ENCODE peak calls at places on chromosomes 16 and 17, in seven cellular contexts. One of them, this sample, is unnamed.

GRCh38 chr16:57138281-57138935 is 46.0 kb downstream of the CPNE2 start:
- DNase-seq in GM12878: no peak
- DNase-seq in K562: no peak
- DNase-seq in H1: no peak
- DNase-seq in WTC11: no peak
- DNase-seq in HepG2: no peak
- DNase-seq in NB4: no peak
- DNase-seq in this sample: no peak

GRCh38 chr17:27345141-27345904 is 51.4 kb downstream of the WSB1 start:
- DNase-seq in K562: peak; percentile 84
- DNase-seq in WTC11: peak; percentile 72
- DNase-seq in HepG2: no peak
- DNase-seq in H1: peak; percentile 74
- DNase-seq in GM12878: no peak
- DNase-seq in NB4: no peak
- DNase-seq in this sample: no peak

GRCh38 chr17:14604920-14605599 is 304.2 kb downstream of the HS3ST3B1 start:
- DNase-seq in K562: no peak
- DNase-seq in WTC11: no peak
- DNase-seq in HepG2: no peak
- DNase-seq in GM12878: no peak
- DNase-seq in NB4: peak; percentile 98
- DNase-seq in H1: no peak
- DNase-seq in this sample: no peak

GRCh38 chr17:62968445-62968923 is 2.4 kb downstream of the TANC2 start:
- DNase-seq in NB4: peak; percentile 86
- DNase-seq in WTC11: peak; percentile 29
- DNase-seq in H1: no peak
- DNase-seq in HepG2: peak; percentile 83
- DNase-seq in K562: peak; percentile 88
- DNase-seq in GM12878: peak; percentile 24
- DNase-seq in this sample: peak; percentile 83

GRCh38 chr16:87266846-87267245 is 50.3 kb downstream of the C16orf95 start:
- DNase-seq in WTC11: no peak
- DNase-seq in K562: no peak
- DNase-seq in GM12878: no peak
- DNase-seq in HepG2: no peak
- DNase-seq in H1: no peak
- DNase-seq in NB4: no peak
- DNase-seq in this sample: no peak

GRCh38 chr16:30395992-30396560 is 856 bp downstream of the ZNF48 start:
- DNase-seq in NB4: peak; percentile 72
- DNase-seq in HepG2: no peak
- DNase-seq in GM12878: no peak
- DNase-seq in K562: peak; percentile 62
- DNase-seq in WTC11: no peak
- DNase-seq in H1: no peak
- DNase-seq in this sample: no peak

GRCh38 chr17:10243905-10244844 is 45.8 kb upstream of the GAS7 start:
- DNase-seq in HepG2: no peak
- DNase-seq in NB4: peak; percentile 24
- DNase-seq in H1: no peak
- DNase-seq in K562: no peak
- DNase-seq in WTC11: no peak
- DNase-seq in GM12878: no peak
- DNase-seq in this sample: no peak

GRCh38 chr16:84795338-84796053 is 24.3 kb upstream of the CRISPLD2 start:
- DNase-seq in K562: no peak
- DNase-seq in GM12878: no peak
- DNase-seq in NB4: no peak
- DNase-seq in WTC11: no peak
- DNase-seq in H1: no peak
- DNase-seq in HepG2: no peak
- DNase-seq in this sample: no peak

GRCh38 chr17:59620518-59621259 is 994 bp downstream of the CLTC start:
- DNase-seq in NB4: peak; percentile 74
- DNase-seq in GM12878: no peak
- DNase-seq in K562: peak; percentile 79
- DNase-seq in HepG2: peak; percentile 49
- DNase-seq in H1: no peak
- DNase-seq in WTC11: peak; percentile 18
- DNase-seq in this sample: peak; percentile 16

GRCh38 chr16:83762141-83763024 is 45.4 kb upstream of the HSBP1 start:
- DNase-seq in WTC11: no peak
- DNase-seq in HepG2: no peak
- DNase-seq in NB4: no peak
- DNase-seq in GM12878: no peak
- DNase-seq in K562: no peak
- DNase-seq in H1: no peak
- DNase-seq in this sample: no peak

GRCh38 chr17:55421179-55421934 is at the start of gene MMD:
- DNase-seq in WTC11: peak; percentile 32
- DNase-seq in NB4: no peak
- DNase-seq in K562: peak; percentile 41
- DNase-seq in HepG2: no peak
- DNase-seq in GM12878: no peak
- DNase-seq in H1: peak; percentile 83
- DNase-seq in this sample: no peak

GRCh38 chr16:86424413-86424812 is 85.9 kb upstream of the FOXF1 start:
- DNase-seq in WTC11: no peak
- DNase-seq in H1: no peak
- DNase-seq in HepG2: no peak
- DNase-seq in K562: no peak
- DNase-seq in NB4: no peak
- DNase-seq in GM12878: no peak
- DNase-seq in this sample: no peak

GRCh38 chr16:2691491-2692248 is 9.3 kb downstream of the KCTD5 start:
- DNase-seq in WTC11: no peak
- DNase-seq in NB4: no peak
- DNase-seq in H1: no peak
- DNase-seq in K562: no peak
- DNase-seq in HepG2: no peak
- DNase-seq in GM12878: no peak
- DNase-seq in this sample: no peak

GRCh38 chr17:48139948-48140347 is 32.4 kb downstream of the SNX11 start:
- DNase-seq in GM12878: no peak
- DNase-seq in K562: no peak
- DNase-seq in WTC11: no peak
- DNase-seq in NB4: peak; percentile 73
- DNase-seq in H1: no peak
- DNase-seq in HepG2: no peak
- DNase-seq in this sample: no peak

GRCh38 chr17:15440347-15440746 is 27.1 kb downstream of the CDRT4 start:
- DNase-seq in K562: peak; percentile 9
- DNase-seq in H1: no peak
- DNase-seq in NB4: peak; percentile 16
- DNase-seq in HepG2: no peak
- DNase-seq in GM12878: no peak
- DNase-seq in WTC11: no peak
- DNase-seq in this sample: no peak

GRCh38 chr17:34312080-34312479 is 7.2 kb upstream of the CCL8 start:
- DNase-seq in H1: no peak
- DNase-seq in WTC11: no peak
- DNase-seq in K562: no peak
- DNase-seq in GM12878: no peak
- DNase-seq in HepG2: no peak
- DNase-seq in NB4: no peak
- DNase-seq in this sample: no peak

GRCh38 chr17:71232801-71233559 is 887.8 kb upstream of the SOX9 start:
- DNase-seq in K562: no peak
- DNase-seq in GM12878: no peak
- DNase-seq in HepG2: no peak
- DNase-seq in H1: no peak
- DNase-seq in WTC11: no peak
- DNase-seq in NB4: no peak
- DNase-seq in this sample: no peak

GRCh38 chr17:19331553-19332245 is 30.8 kb downstream of the B9D1 start:
- DNase-seq in GM12878: no peak
- DNase-seq in WTC11: no peak
- DNase-seq in NB4: no peak
- DNase-seq in K562: peak; percentile 32
- DNase-seq in H1: no peak
- DNase-seq in HepG2: no peak
- DNase-seq in this sample: no peak

GRCh38 chr17:7711356-7711755 is 6.2 kb upstream of the DNAH2 start:
- DNase-seq in H1: peak; percentile 56
- DNase-seq in HepG2: no peak
- DNase-seq in WTC11: peak; percentile 54
- DNase-seq in GM12878: no peak
- DNase-seq in NB4: no peak
- DNase-seq in K562: no peak
- DNase-seq in this sample: no peak

GRCh38 chr16:84959045-84959576 is 52.2 kb downstream of the ZDHHC7 start:
- DNase-seq in H1: no peak
- DNase-seq in NB4: peak; percentile 77
- DNase-seq in GM12878: no peak
- DNase-seq in HepG2: peak; percentile 58
- DNase-seq in K562: peak; percentile 67
- DNase-seq in WTC11: peak; percentile 41
- DNase-seq in this sample: no peak

GRCh38 chr17:1072551-1072961 is 75.6 kb downstream of the TIMM22 start:
- DNase-seq in H1: no peak
- DNase-seq in GM12878: no peak
- DNase-seq in HepG2: no peak
- DNase-seq in NB4: no peak
- DNase-seq in WTC11: no peak
- DNase-seq in K562: no peak
- DNase-seq in this sample: no peak

GRCh38 chr17:1069847-1070246 is 72.9 kb downstream of the TIMM22 start:
- DNase-seq in H1: no peak
- DNase-seq in K562: no peak
- DNase-seq in GM12878: no peak
- DNase-seq in WTC11: no peak
- DNase-seq in HepG2: no peak
- DNase-seq in NB4: no peak
- DNase-seq in this sample: no peak

GRCh38 chr17:1073241-1073962 is 76.5 kb downstream of the TIMM22 start:
- DNase-seq in WTC11: no peak
- DNase-seq in NB4: no peak
- DNase-seq in K562: no peak
- DNase-seq in H1: no peak
- DNase-seq in HepG2: no peak
- DNase-seq in GM12878: no peak
- DNase-seq in this sample: no peak

GRCh38 chr17:1070411-1070810 is 73.5 kb downstream of the TIMM22 start:
- DNase-seq in HepG2: no peak
- DNase-seq in WTC11: no peak
- DNase-seq in NB4: no peak
- DNase-seq in GM12878: no peak
- DNase-seq in H1: no peak
- DNase-seq in K562: no peak
- DNase-seq in this sample: no peak

DNA sequence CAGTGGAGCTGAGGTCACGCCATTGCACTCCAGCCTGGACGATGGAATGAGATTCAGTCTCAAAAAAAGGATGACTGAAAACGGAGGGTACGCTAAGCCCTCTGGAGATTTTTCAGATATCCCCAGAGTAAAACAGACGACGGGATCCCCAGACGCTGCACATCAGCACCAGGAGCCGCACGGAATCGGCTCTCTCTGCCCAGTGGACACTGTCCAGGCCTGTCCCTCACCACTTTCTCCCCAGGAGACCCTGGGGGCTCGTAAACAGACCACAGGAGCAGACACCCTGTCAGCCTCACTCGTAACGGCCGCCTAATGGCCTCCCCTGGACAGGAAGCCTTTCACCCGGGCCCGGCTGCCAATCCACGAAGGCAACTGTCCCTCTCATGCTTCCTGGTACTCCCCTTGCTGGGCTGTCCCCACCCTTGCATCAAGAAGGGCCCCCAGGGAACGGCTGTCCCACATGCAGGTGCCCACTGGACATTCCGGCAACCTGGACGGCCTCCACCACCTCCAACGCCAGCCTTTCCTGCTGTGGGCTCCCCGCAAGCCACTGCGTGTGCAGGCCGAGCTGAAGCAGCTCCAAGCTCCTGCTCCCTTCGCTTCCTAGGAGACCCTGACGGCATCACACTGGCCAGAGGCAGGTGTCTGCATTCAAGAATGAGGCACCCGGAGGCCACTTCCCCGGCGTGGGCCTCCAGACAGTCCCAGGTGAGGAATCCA is 74.3 kb downstream of the TIMM22 start:
- DNase-seq in WTC11: no peak
- DNase-seq in H1: no peak
- DNase-seq in HepG2: no peak
- DNase-seq in K562: no peak
- DNase-seq in NB4: no peak
- DNase-seq in GM12878: no peak
- DNase-seq in this sample: no peak
- TF ChIP-seq MAX in WTC11: no peak
- TF ChIP-seq MAX in H1: no peak
- TF ChIP-seq MAX in HepG2: no peak
- TF ChIP-seq MAX in K562: no peak
- TF ChIP-seq MAX in NB4: no peak
- TF ChIP-seq MAX in GM12878: no peak
- TF ChIP-seq MAX in this sample: no peak

GRCh38 chr16:66278604-66279262 is 87.8 kb upstream of the CDH5 start:
- DNase-seq in HepG2: no peak
- DNase-seq in GM12878: no peak
- DNase-seq in H1: peak; percentile 42
- DNase-seq in WTC11: no peak
- DNase-seq in K562: no peak
- DNase-seq in NB4: no peak
- DNase-seq in this sample: no peak
- TF ChIP-seq MAX in HepG2: no peak
- TF ChIP-seq MAX in GM12878: no peak
- TF ChIP-seq MAX in H1: no peak
- TF ChIP-seq MAX in WTC11: no peak
- TF ChIP-seq MAX in K562: no peak
- TF ChIP-seq MAX in NB4: no peak
- TF ChIP-seq MAX in this sample: no peak

GRCh38 chr17:4849011-4849536 is 15.9 kb downstream of the MINK1 start:
- DNase-seq in HepG2: no peak
- DNase-seq in WTC11: no peak
- DNase-seq in GM12878: no peak
- DNase-seq in NB4: no peak
- DNase-seq in K562: no peak
- DNase-seq in H1: no peak
- DNase-seq in this sample: peak; percentile 12
- TF ChIP-seq MAX in HepG2: no peak
- TF ChIP-seq MAX in WTC11: no peak
- TF ChIP-seq MAX in GM12878: no peak
- TF ChIP-seq MAX in NB4: no peak
- TF ChIP-seq MAX in K562: no peak
- TF ChIP-seq MAX in H1: no peak
- TF ChIP-seq MAX in this sample: no peak

DNA sequence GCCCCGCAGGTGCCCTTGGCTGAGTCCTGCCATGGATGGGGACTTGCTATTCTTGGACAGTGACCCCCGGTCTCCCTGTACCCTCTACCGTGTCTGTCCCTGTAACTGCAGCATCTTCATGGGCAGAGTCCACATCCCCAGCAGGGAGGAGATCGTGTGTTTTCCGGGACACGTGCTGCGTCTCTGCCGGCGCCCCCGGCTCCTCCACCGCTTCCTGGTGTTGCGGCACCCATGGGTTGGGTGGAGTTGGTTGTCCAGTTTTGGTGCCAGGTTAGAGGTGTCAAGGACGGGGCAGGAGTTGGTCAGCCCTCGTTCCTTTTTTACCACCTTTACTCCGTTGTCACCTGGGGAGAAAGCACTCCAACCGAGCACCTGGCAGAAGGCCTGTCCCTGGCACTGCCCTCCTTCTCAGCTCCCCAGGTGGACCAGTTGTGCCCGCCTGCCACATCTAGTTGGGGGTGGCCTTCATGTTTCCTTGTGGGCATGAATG is 20.0 kb downstream of the BAIAP2 start:
- DNase-seq in NB4: no peak
- DNase-seq in HepG2: no peak
- DNase-seq in GM12878: no peak
- DNase-seq in WTC11: no peak
- DNase-seq in K562: no peak
- DNase-seq in H1: no peak
- DNase-seq in this sample: no peak
- TF ChIP-seq MAX in NB4: no peak
- TF ChIP-seq MAX in HepG2: no peak
- TF ChIP-seq MAX in GM12878: no peak
- TF ChIP-seq MAX in WTC11: no peak
- TF ChIP-seq MAX in K562: no peak
- TF ChIP-seq MAX in H1: no peak
- TF ChIP-seq MAX in this sample: no peak